ENCODE peak calls at places on chromosomes 6 and 20, in ten cellular contexts. One of them, this sample, is unnamed.

GRCh38 chr6:41182069-41183034 is 18.6 kb downstream of the TREML2 start:
- DNase-seq in stimulated activated CD4-positive, alpha-beta T cell treated with anti-CD3 and anti-CD28 coated beads, Interleukin-4, amount 100 ng/mL, for 48 hours: peak; percentile 34
- DNase-seq in GOT3: no peak
- DNase-seq in amniotic stem cell: peak; percentile 23
- DNase-seq in DMS153: peak; percentile 72
- DNase-seq in psoas muscle: no peak
- DNase-seq in body of pancreas: peak; percentile 26
- DNase-seq in AG10803: peak; percentile 60
- DNase-seq in left lung: no peak
- DNase-seq in activated CD4-positive, CD25-positive, alpha-beta regulatory T cell: peak; percentile 5
- DNase-seq in this sample: peak; percentile 32

GRCh38 chr6:121522265-121522664 is 86.8 kb downstream of the GJA1 start:
- DNase-seq in stimulated activated CD4-positive, alpha-beta T cell treated with anti-CD3 and anti-CD28 coated beads, Interleukin-4, amount 100 ng/mL, for 48 hours: no peak
- DNase-seq in GOT3: peak; percentile 7
- DNase-seq in amniotic stem cell: peak; percentile 82
- DNase-seq in DMS153: no peak
- DNase-seq in psoas muscle: no peak
- DNase-seq in body of pancreas: no peak
- DNase-seq in AG10803: peak; percentile 95
- DNase-seq in left lung: no peak
- DNase-seq in activated CD4-positive, CD25-positive, alpha-beta regulatory T cell: no peak
- DNase-seq in this sample: no peak

GRCh38 chr6:37137201-37137880 is 32.6 kb upstream of the PIM1 start:
- DNase-seq in stimulated activated CD4-positive, alpha-beta T cell treated with anti-CD3 and anti-CD28 coated beads, Interleukin-4, amount 100 ng/mL, for 48 hours: peak; percentile 51
- DNase-seq in GOT3: no peak
- DNase-seq in amniotic stem cell: peak; percentile 95
- DNase-seq in DMS153: no peak
- DNase-seq in psoas muscle: no peak
- DNase-seq in body of pancreas: no peak
- DNase-seq in AG10803: peak; percentile 98
- DNase-seq in left lung: no peak
- DNase-seq in activated CD4-positive, CD25-positive, alpha-beta regulatory T cell: no peak
- DNase-seq in this sample: no peak

GRCh38 chr6:167842457-167842856 is 15.7 kb downstream of the AFDN start:
- DNase-seq in stimulated activated CD4-positive, alpha-beta T cell treated with anti-CD3 and anti-CD28 coated beads, Interleukin-4, amount 100 ng/mL, for 48 hours: no peak
- DNase-seq in GOT3: no peak
- DNase-seq in amniotic stem cell: no peak
- DNase-seq in DMS153: no peak
- DNase-seq in psoas muscle: no peak
- DNase-seq in body of pancreas: no peak
- DNase-seq in AG10803: no peak
- DNase-seq in left lung: no peak
- DNase-seq in activated CD4-positive, CD25-positive, alpha-beta regulatory T cell: no peak
- DNase-seq in this sample: no peak

GRCh38 chr6:134707342-134707982 is 242.4 kb downstream of the ALDH8A1 start:
- DNase-seq in stimulated activated CD4-positive, alpha-beta T cell treated with anti-CD3 and anti-CD28 coated beads, Interleukin-4, amount 100 ng/mL, for 48 hours: no peak
- DNase-seq in GOT3: no peak
- DNase-seq in amniotic stem cell: no peak
- DNase-seq in DMS153: peak; percentile 79
- DNase-seq in psoas muscle: no peak
- DNase-seq in body of pancreas: peak; percentile 56
- DNase-seq in AG10803: peak; percentile 60
- DNase-seq in left lung: no peak
- DNase-seq in activated CD4-positive, CD25-positive, alpha-beta regulatory T cell: no peak
- DNase-seq in this sample: no peak

GRCh38 chr6:30883743-30884520 is at the start of gene DDR1:
- DNase-seq in stimulated activated CD4-positive, alpha-beta T cell treated with anti-CD3 and anti-CD28 coated beads, Interleukin-4, amount 100 ng/mL, for 48 hours: peak; percentile 45
- DNase-seq in GOT3: no peak
- DNase-seq in amniotic stem cell: no peak
- DNase-seq in DMS153: peak; percentile 32
- DNase-seq in psoas muscle: peak; percentile 71
- DNase-seq in body of pancreas: peak; percentile 82
- DNase-seq in AG10803: peak; percentile 57
- DNase-seq in left lung: peak; percentile 90
- DNase-seq in activated CD4-positive, CD25-positive, alpha-beta regulatory T cell: peak; percentile 22
- DNase-seq in this sample: peak; percentile 70

GRCh38 chr20:20393207-20393606 is 25.3 kb downstream of the INSM1 start:
- DNase-seq in stimulated activated CD4-positive, alpha-beta T cell treated with anti-CD3 and anti-CD28 coated beads, Interleukin-4, amount 100 ng/mL, for 48 hours: no peak
- DNase-seq in GOT3: no peak
- DNase-seq in amniotic stem cell: peak; percentile 21
- DNase-seq in DMS153: no peak
- DNase-seq in psoas muscle: no peak
- DNase-seq in body of pancreas: no peak
- DNase-seq in AG10803: no peak
- DNase-seq in left lung: no peak
- DNase-seq in activated CD4-positive, CD25-positive, alpha-beta regulatory T cell: no peak
- DNase-seq in this sample: no peak

GRCh38 chr6:158033751-158034702 is 52.4 kb downstream of the SYNJ2 start:
- DNase-seq in stimulated activated CD4-positive, alpha-beta T cell treated with anti-CD3 and anti-CD28 coated beads, Interleukin-4, amount 100 ng/mL, for 48 hours: no peak
- DNase-seq in GOT3: no peak
- DNase-seq in amniotic stem cell: no peak
- DNase-seq in DMS153: no peak
- DNase-seq in psoas muscle: no peak
- DNase-seq in body of pancreas: peak; percentile 66
- DNase-seq in AG10803: no peak
- DNase-seq in left lung: no peak
- DNase-seq in activated CD4-positive, CD25-positive, alpha-beta regulatory T cell: no peak
- DNase-seq in this sample: no peak

GRCh38 chr6:112939543-112939942 is 592.4 kb downstream of the RFPL4B start:
- DNase-seq in stimulated activated CD4-positive, alpha-beta T cell treated with anti-CD3 and anti-CD28 coated beads, Interleukin-4, amount 100 ng/mL, for 48 hours: no peak
- DNase-seq in GOT3: no peak
- DNase-seq in amniotic stem cell: no peak
- DNase-seq in DMS153: peak; percentile 56
- DNase-seq in psoas muscle: no peak
- DNase-seq in body of pancreas: peak; percentile 15
- DNase-seq in AG10803: no peak
- DNase-seq in left lung: no peak
- DNase-seq in activated CD4-positive, CD25-positive, alpha-beta regulatory T cell: no peak
- DNase-seq in this sample: no peak

GRCh38 chr6:3232017-3232838 is 4.8 kb upstream of the TUBB2B start:
- DNase-seq in stimulated activated CD4-positive, alpha-beta T cell treated with anti-CD3 and anti-CD28 coated beads, Interleukin-4, amount 100 ng/mL, for 48 hours: no peak
- DNase-seq in GOT3: no peak
- DNase-seq in amniotic stem cell: no peak
- DNase-seq in DMS153: no peak
- DNase-seq in psoas muscle: no peak
- DNase-seq in body of pancreas: no peak
- DNase-seq in AG10803: no peak
- DNase-seq in left lung: no peak
- DNase-seq in activated CD4-positive, CD25-positive, alpha-beta regulatory T cell: no peak
- DNase-seq in this sample: no peak

GRCh38 chr6:89818977-89819335 is 638 bp downstream of the MDN1 start:
- DNase-seq in stimulated activated CD4-positive, alpha-beta T cell treated with anti-CD3 and anti-CD28 coated beads, Interleukin-4, amount 100 ng/mL, for 48 hours: no peak
- DNase-seq in GOT3: no peak
- DNase-seq in amniotic stem cell: no peak
- DNase-seq in DMS153: no peak
- DNase-seq in psoas muscle: no peak
- DNase-seq in body of pancreas: peak; percentile 16
- DNase-seq in AG10803: peak; percentile 33
- DNase-seq in left lung: no peak
- DNase-seq in activated CD4-positive, CD25-positive, alpha-beta regulatory T cell: no peak
- DNase-seq in this sample: no peak

GRCh38 chr6:19838442-19839236 is 1.5 kb downstream of the ID4 start:
- DNase-seq in stimulated activated CD4-positive, alpha-beta T cell treated with anti-CD3 and anti-CD28 coated beads, Interleukin-4, amount 100 ng/mL, for 48 hours: no peak
- DNase-seq in GOT3: no peak
- DNase-seq in amniotic stem cell: no peak
- DNase-seq in DMS153: peak; percentile 83
- DNase-seq in psoas muscle: peak; percentile 54
- DNase-seq in body of pancreas: peak; percentile 58
- DNase-seq in AG10803: peak; percentile 21
- DNase-seq in left lung: peak; percentile 88
- DNase-seq in activated CD4-positive, CD25-positive, alpha-beta regulatory T cell: no peak
- DNase-seq in this sample: peak; percentile 86

GRCh38 chr6:121510568-121511177 is 75.2 kb downstream of the GJA1 start:
- DNase-seq in stimulated activated CD4-positive, alpha-beta T cell treated with anti-CD3 and anti-CD28 coated beads, Interleukin-4, amount 100 ng/mL, for 48 hours: no peak
- DNase-seq in GOT3: no peak
- DNase-seq in amniotic stem cell: no peak
- DNase-seq in DMS153: no peak
- DNase-seq in psoas muscle: no peak
- DNase-seq in body of pancreas: no peak
- DNase-seq in AG10803: no peak
- DNase-seq in left lung: no peak
- DNase-seq in activated CD4-positive, CD25-positive, alpha-beta regulatory T cell: no peak
- DNase-seq in this sample: no peak

GRCh38 chr20:38165966-38166706 is 1.1 kb upstream of the TGM2 start:
- DNase-seq in stimulated activated CD4-positive, alpha-beta T cell treated with anti-CD3 and anti-CD28 coated beads, Interleukin-4, amount 100 ng/mL, for 48 hours: no peak
- DNase-seq in GOT3: no peak
- DNase-seq in amniotic stem cell: no peak
- DNase-seq in DMS153: no peak
- DNase-seq in psoas muscle: no peak
- DNase-seq in body of pancreas: no peak
- DNase-seq in AG10803: peak; percentile 56
- DNase-seq in left lung: no peak
- DNase-seq in activated CD4-positive, CD25-positive, alpha-beta regulatory T cell: no peak
- DNase-seq in this sample: no peak

GRCh38 chr6:20929283-20929682 is 395.0 kb downstream of the CDKAL1 start:
- DNase-seq in stimulated activated CD4-positive, alpha-beta T cell treated with anti-CD3 and anti-CD28 coated beads, Interleukin-4, amount 100 ng/mL, for 48 hours: no peak
- DNase-seq in GOT3: no peak
- DNase-seq in amniotic stem cell: no peak
- DNase-seq in DMS153: no peak
- DNase-seq in psoas muscle: no peak
- DNase-seq in body of pancreas: no peak
- DNase-seq in AG10803: no peak
- DNase-seq in left lung: no peak
- DNase-seq in activated CD4-positive, CD25-positive, alpha-beta regulatory T cell: no peak
- DNase-seq in this sample: no peak

GRCh38 chr20:2293971-2294370 is 1.8 kb upstream of the TGM3 start:
- DNase-seq in stimulated activated CD4-positive, alpha-beta T cell treated with anti-CD3 and anti-CD28 coated beads, Interleukin-4, amount 100 ng/mL, for 48 hours: no peak
- DNase-seq in GOT3: no peak
- DNase-seq in amniotic stem cell: no peak
- DNase-seq in DMS153: no peak
- DNase-seq in psoas muscle: no peak
- DNase-seq in body of pancreas: no peak
- DNase-seq in AG10803: no peak
- DNase-seq in left lung: no peak
- DNase-seq in activated CD4-positive, CD25-positive, alpha-beta regulatory T cell: no peak
- DNase-seq in this sample: peak; percentile 60

GRCh38 chr20:46682063-46682821 is 7.0 kb downstream of the TP53RK start:
- DNase-seq in stimulated activated CD4-positive, alpha-beta T cell treated with anti-CD3 and anti-CD28 coated beads, Interleukin-4, amount 100 ng/mL, for 48 hours: no peak
- DNase-seq in GOT3: no peak
- DNase-seq in amniotic stem cell: no peak
- DNase-seq in DMS153: no peak
- DNase-seq in psoas muscle: no peak
- DNase-seq in body of pancreas: no peak
- DNase-seq in AG10803: no peak
- DNase-seq in left lung: no peak
- DNase-seq in activated CD4-positive, CD25-positive, alpha-beta regulatory T cell: no peak
- DNase-seq in this sample: no peak

GRCh38 chr6:52725530-52726192 is 37.6 kb downstream of the GSTA2 start:
- DNase-seq in stimulated activated CD4-positive, alpha-beta T cell treated with anti-CD3 and anti-CD28 coated beads, Interleukin-4, amount 100 ng/mL, for 48 hours: no peak
- DNase-seq in GOT3: no peak
- DNase-seq in amniotic stem cell: no peak
- DNase-seq in DMS153: peak; percentile 56
- DNase-seq in psoas muscle: no peak
- DNase-seq in body of pancreas: peak; percentile 72
- DNase-seq in AG10803: peak; percentile 25
- DNase-seq in left lung: no peak
- DNase-seq in activated CD4-positive, CD25-positive, alpha-beta regulatory T cell: no peak
- DNase-seq in this sample: no peak

GRCh38 chr6:74408844-74409243 is 712.8 kb downstream of the CD109 start:
- DNase-seq in stimulated activated CD4-positive, alpha-beta T cell treated with anti-CD3 and anti-CD28 coated beads, Interleukin-4, amount 100 ng/mL, for 48 hours: no peak
- DNase-seq in GOT3: no peak
- DNase-seq in amniotic stem cell: no peak
- DNase-seq in DMS153: no peak
- DNase-seq in psoas muscle: no peak
- DNase-seq in body of pancreas: no peak
- DNase-seq in AG10803: peak; percentile 12
- DNase-seq in left lung: no peak
- DNase-seq in activated CD4-positive, CD25-positive, alpha-beta regulatory T cell: no peak
- DNase-seq in this sample: no peak

GRCh38 chr6:33670971-33671370 is 40.5 kb downstream of the UQCC2 start:
- DNase-seq in stimulated activated CD4-positive, alpha-beta T cell treated with anti-CD3 and anti-CD28 coated beads, Interleukin-4, amount 100 ng/mL, for 48 hours: no peak
- DNase-seq in GOT3: no peak
- DNase-seq in amniotic stem cell: no peak
- DNase-seq in DMS153: no peak
- DNase-seq in psoas muscle: no peak
- DNase-seq in body of pancreas: no peak
- DNase-seq in AG10803: no peak
- DNase-seq in left lung: no peak
- DNase-seq in activated CD4-positive, CD25-positive, alpha-beta regulatory T cell: no peak
- DNase-seq in this sample: no peak

GRCh38 chr6:170360476-170360875 is 53.9 kb downstream of the FAM120B start:
- DNase-seq in stimulated activated CD4-positive, alpha-beta T cell treated with anti-CD3 and anti-CD28 coated beads, Interleukin-4, amount 100 ng/mL, for 48 hours: no peak
- DNase-seq in GOT3: no peak
- DNase-seq in amniotic stem cell: no peak
- DNase-seq in DMS153: no peak
- DNase-seq in psoas muscle: no peak
- DNase-seq in body of pancreas: no peak
- DNase-seq in AG10803: peak; percentile 11
- DNase-seq in left lung: no peak
- DNase-seq in activated CD4-positive, CD25-positive, alpha-beta regulatory T cell: no peak
- DNase-seq in this sample: no peak

GRCh38 chr20:14997791-14998190 is 660.4 kb upstream of the FLRT3 start:
- DNase-seq in stimulated activated CD4-positive, alpha-beta T cell treated with anti-CD3 and anti-CD28 coated beads, Interleukin-4, amount 100 ng/mL, for 48 hours: no peak
- DNase-seq in GOT3: no peak
- DNase-seq in amniotic stem cell: no peak
- DNase-seq in DMS153: no peak
- DNase-seq in psoas muscle: no peak
- DNase-seq in body of pancreas: no peak
- DNase-seq in AG10803: peak; percentile 46
- DNase-seq in left lung: no peak
- DNase-seq in activated CD4-positive, CD25-positive, alpha-beta regulatory T cell: no peak
- DNase-seq in this sample: no peak

GRCh38 chr6:5878792-5879191 is 127.9 kb downstream of the NRN1 start:
- DNase-seq in stimulated activated CD4-positive, alpha-beta T cell treated with anti-CD3 and anti-CD28 coated beads, Interleukin-4, amount 100 ng/mL, for 48 hours: no peak
- DNase-seq in GOT3: no peak
- DNase-seq in amniotic stem cell: no peak
- DNase-seq in DMS153: no peak
- DNase-seq in psoas muscle: no peak
- DNase-seq in body of pancreas: no peak
- DNase-seq in AG10803: no peak
- DNase-seq in left lung: no peak
- DNase-seq in activated CD4-positive, CD25-positive, alpha-beta regulatory T cell: no peak
- DNase-seq in this sample: no peak

GRCh38 chr20:33789109-33789857 is 21.9 kb upstream of the CHMP4B start:
- DNase-seq in stimulated activated CD4-positive, alpha-beta T cell treated with anti-CD3 and anti-CD28 coated beads, Interleukin-4, amount 100 ng/mL, for 48 hours: no peak
- DNase-seq in GOT3: peak; percentile 21
- DNase-seq in amniotic stem cell: peak; percentile 76
- DNase-seq in DMS153: peak; percentile 63
- DNase-seq in psoas muscle: peak; percentile 28
- DNase-seq in body of pancreas: peak; percentile 95
- DNase-seq in AG10803: peak; percentile 92
- DNase-seq in left lung: no peak
- DNase-seq in activated CD4-positive, CD25-positive, alpha-beta regulatory T cell: no peak
- DNase-seq in this sample: no peak

GRCh38 chr6:36757206-36757605 is 59.6 kb downstream of the RAB44 start:
- DNase-seq in stimulated activated CD4-positive, alpha-beta T cell treated with anti-CD3 and anti-CD28 coated beads, Interleukin-4, amount 100 ng/mL, for 48 hours: peak; percentile 9
- DNase-seq in GOT3: no peak
- DNase-seq in amniotic stem cell: no peak
- DNase-seq in DMS153: no peak
- DNase-seq in psoas muscle: no peak
- DNase-seq in body of pancreas: no peak
- DNase-seq in AG10803: no peak
- DNase-seq in left lung: no peak
- DNase-seq in activated CD4-positive, CD25-positive, alpha-beta regulatory T cell: no peak
- DNase-seq in this sample: no peak

GRCh38 chr20:53735536-53736050 is 142.0 kb upstream of the ZNF217 start:
- DNase-seq in stimulated activated CD4-positive, alpha-beta T cell treated with anti-CD3 and anti-CD28 coated beads, Interleukin-4, amount 100 ng/mL, for 48 hours: no peak
- DNase-seq in GOT3: no peak
- DNase-seq in amniotic stem cell: peak; percentile 75
- DNase-seq in DMS153: no peak
- DNase-seq in psoas muscle: no peak
- DNase-seq in body of pancreas: peak; percentile 18
- DNase-seq in AG10803: peak; percentile 98
- DNase-seq in left lung: no peak
- DNase-seq in activated CD4-positive, CD25-positive, alpha-beta regulatory T cell: no peak
- DNase-seq in this sample: no peak

GRCh38 chr6:159137715-159138114 is 31.5 kb upstream of the FNDC1 start:
- DNase-seq in stimulated activated CD4-positive, alpha-beta T cell treated with anti-CD3 and anti-CD28 coated beads, Interleukin-4, amount 100 ng/mL, for 48 hours: no peak
- DNase-seq in GOT3: no peak
- DNase-seq in amniotic stem cell: no peak
- DNase-seq in DMS153: no peak
- DNase-seq in psoas muscle: no peak
- DNase-seq in body of pancreas: no peak
- DNase-seq in AG10803: no peak
- DNase-seq in left lung: no peak
- DNase-seq in activated CD4-positive, CD25-positive, alpha-beta regulatory T cell: no peak
- DNase-seq in this sample: no peak